ENCODE peak calls at places on chromosome 16, in four cellular contexts. D is stomach; K is CD8-positive, alpha-beta memory T cell; T is ascending aorta. G is an unnamed sample.

GRCh38 chr16:17125671-17126070 is 345.1 kb downstream of the XYLT1 start:
- DNase-seq in K (no peak), D (no peak), T (no peak), G (no peak)

GRCh38 chr16:29940656-29941055 is 14.6 kb upstream of the KCTD13 start:
- DNase-seq in K (no peak), T (no peak), D (no peak), G (no peak)

GRCh38 chr16:35207059-35207999 is 1747.9 kb downstream of the TP53TG3F start:
- DNase-seq in K (no peak), D (no peak), T (no peak), G (peak; percentile 95)

GRCh38 chr16:22265351-22265750 is 31.9 kb upstream of the POLR3E start:
- DNase-seq in K (no peak), D (no peak), T (no peak), G (peak; percentile 52)

GRCh38 chr16:6888536-6888935 is 444.1 kb upstream of the RBFOX1 start:
- DNase-seq in T (no peak), D (no peak), K (no peak), G (no peak)

GRCh38 chr16:53836142-53836541 is 132.2 kb downstream of the FTO start:
- DNase-seq in D (no peak), T (no peak), K (no peak), G (no peak)

GRCh38 chr16:49510676-49511305 is 137.2 kb downstream of the C16orf78 start:
- DNase-seq in D (no peak), K (no peak), T (no peak), G (no peak)

GRCh38 chr16:77290451-77291110 is 91.4 kb downstream of the SYCE1L start:
- DNase-seq in T (no peak), D (no peak), K (no peak), G (no peak)

GRCh38 chr16:21116148-21116693 is 34.4 kb downstream of the DNAH3 start:
- DNase-seq in D (no peak), K (no peak), T (no peak), G (no peak)

GRCh38 chr16:27867122-27868110 is 196.1 kb downstream of the GSG1L start:
- DNase-seq in T (no peak), D (peak; percentile 53), K (peak; percentile 6), G (peak; percentile 92)

GRCh38 chr16:81174644-81175324 is 63.7 kb upstream of the BCO1 start:
- DNase-seq in T (no peak), K (no peak), D (no peak), G (no peak)

GRCh38 chr16:31201511-31202401 is 804 bp downstream of the PYCARD start:
- DNase-seq in K (peak; percentile 28), D (peak; percentile 47), T (no peak), G (peak; percentile 50)

GRCh38 chr16:3348547-3349167 is 7.0 kb upstream of the OR2C1 start:
- DNase-seq in D (no peak), K (no peak), T (no peak), G (no peak)

GRCh38 chr16:47058295-47059086 is 85.0 kb upstream of the DNAJA2 start:
- DNase-seq in D (no peak), T (no peak), K (no peak), G (no peak)

GRCh38 chr16:89256651-89257254 is 39.2 kb downstream of the ZNF778 start:
- DNase-seq in K (peak; percentile 66), D (peak; percentile 73), T (no peak), G (peak; percentile 30)

GRCh38 chr16:53130193-53131049 is 75.6 kb downstream of the CHD9 start:
- DNase-seq in T (peak; percentile 88), D (peak; percentile 97), K (peak; percentile 95), G (peak; percentile 99)

GRCh38 chr16:19344224-19344801 is 58.8 kb downstream of the CLEC19A start:
- DNase-seq in D (no peak), K (no peak), T (no peak), G (no peak)

GRCh38 chr16:9846362-9847099 is 335.7 kb downstream of the GRIN2A start:
- DNase-seq in T (no peak), K (no peak), D (no peak), G (no peak)

GRCh38 chr16:86504315-86505184 is 5.8 kb upstream of the FOXF1 start:
- DNase-seq in K (no peak), D (no peak), T (no peak), G (no peak)

GRCh38 chr16:69073181-69073669 is 32.2 kb upstream of the HAS3 start:
- DNase-seq in K (no peak), D (no peak), T (no peak), G (no peak)

DNA sequence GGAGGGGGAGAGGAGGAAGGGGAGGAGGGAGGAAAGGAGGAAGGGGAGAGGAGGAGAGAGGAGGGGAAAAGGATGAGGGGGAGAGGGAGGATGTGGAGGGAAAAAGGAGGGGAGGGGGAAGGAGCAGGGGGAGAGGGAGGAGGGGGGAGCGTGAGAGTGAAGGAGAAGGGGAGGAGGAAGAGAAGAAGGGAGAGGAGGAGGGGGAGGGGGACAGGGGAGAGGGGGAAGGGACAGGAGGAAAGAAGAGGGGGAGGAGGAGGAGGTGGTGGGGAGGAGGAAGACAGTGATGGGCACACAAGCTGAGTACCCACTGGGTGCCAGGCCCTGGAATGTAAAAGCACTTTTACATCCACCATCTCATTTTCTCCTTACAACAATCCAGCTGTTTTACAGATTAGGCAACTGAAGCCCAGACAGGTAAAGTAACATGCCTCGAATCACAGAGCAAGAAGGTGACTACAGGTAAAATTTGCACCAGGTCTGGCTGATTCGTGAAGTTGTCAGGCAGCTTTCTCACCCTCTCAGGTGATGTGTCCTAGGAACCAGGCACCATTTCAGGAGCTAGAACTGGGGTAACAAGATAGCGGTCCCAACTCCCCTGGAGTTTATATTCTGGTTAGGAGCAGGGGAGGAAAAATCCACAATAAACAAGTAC is 10.0 kb upstream of the LITAF start:
- DNase-seq in D (no peak), K (no peak), T (no peak), G (no peak)
- H3K27ac ChIP-seq in D (peak overlapping the region; percentile 62), K (no peak overlapping the region), T (peak overlapping the region; percentile 65), G (no peak overlapping the region)

DNA sequence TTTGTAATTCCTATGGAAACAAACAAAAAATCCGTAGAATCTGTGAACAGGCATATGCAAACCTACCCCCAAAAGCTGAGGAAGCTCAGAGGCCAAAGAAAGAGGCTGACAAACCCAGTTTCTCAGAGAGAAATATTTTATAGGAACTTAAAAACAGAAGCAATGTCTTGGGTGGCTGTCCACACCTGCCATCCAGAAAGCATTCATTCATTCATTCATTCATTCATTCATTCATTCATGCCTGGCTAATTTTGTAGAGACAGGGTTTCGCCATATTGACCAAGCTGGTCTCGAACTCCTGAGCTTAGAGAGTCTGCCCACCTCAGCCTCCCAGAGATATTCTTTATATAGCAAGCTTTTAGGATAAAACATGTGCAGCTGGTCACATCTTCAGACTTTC is 154.3 kb downstream of the MRTFB start:
- DNase-seq in T (no peak), K (no peak), D (no peak), G (no peak)
- H3K27ac ChIP-seq in T (no peak overlapping the region), K (no peak overlapping the region), D (no peak overlapping the region), G (no peak overlapping the region)

GRCh38 chr16:14056970-14057369 is 14.1 kb upstream of the MRTFB start:
- DNase-seq in K (no peak), D (no peak), T (no peak), G (no peak)
- H3K27ac ChIP-seq in K (no peak overlapping the region), D (peak overlapping the region; percentile 25), T (peak overlapping the region; percentile 87), G (no peak overlapping the region)

GRCh38 chr16:55898592-55898991 is 23.4 kb upstream of the CES5A start:
- DNase-seq in T (no peak), D (no peak), K (no peak), G (no peak)

GRCh38 chr16:55899857-55900256 is 24.7 kb upstream of the CES5A start:
- DNase-seq in K (no peak), T (no peak), D (no peak), G (no peak)

GRCh38 chr16:55901756-55902155 is 26.6 kb upstream of the CES5A start:
- DNase-seq in K (no peak), D (no peak), T (no peak), G (no peak)

GRCh38 chr16:55905651-55906050 is 30.5 kb upstream of the CES5A start:
- DNase-seq in D (no peak), K (no peak), T (no peak), G (no peak)

DNA sequence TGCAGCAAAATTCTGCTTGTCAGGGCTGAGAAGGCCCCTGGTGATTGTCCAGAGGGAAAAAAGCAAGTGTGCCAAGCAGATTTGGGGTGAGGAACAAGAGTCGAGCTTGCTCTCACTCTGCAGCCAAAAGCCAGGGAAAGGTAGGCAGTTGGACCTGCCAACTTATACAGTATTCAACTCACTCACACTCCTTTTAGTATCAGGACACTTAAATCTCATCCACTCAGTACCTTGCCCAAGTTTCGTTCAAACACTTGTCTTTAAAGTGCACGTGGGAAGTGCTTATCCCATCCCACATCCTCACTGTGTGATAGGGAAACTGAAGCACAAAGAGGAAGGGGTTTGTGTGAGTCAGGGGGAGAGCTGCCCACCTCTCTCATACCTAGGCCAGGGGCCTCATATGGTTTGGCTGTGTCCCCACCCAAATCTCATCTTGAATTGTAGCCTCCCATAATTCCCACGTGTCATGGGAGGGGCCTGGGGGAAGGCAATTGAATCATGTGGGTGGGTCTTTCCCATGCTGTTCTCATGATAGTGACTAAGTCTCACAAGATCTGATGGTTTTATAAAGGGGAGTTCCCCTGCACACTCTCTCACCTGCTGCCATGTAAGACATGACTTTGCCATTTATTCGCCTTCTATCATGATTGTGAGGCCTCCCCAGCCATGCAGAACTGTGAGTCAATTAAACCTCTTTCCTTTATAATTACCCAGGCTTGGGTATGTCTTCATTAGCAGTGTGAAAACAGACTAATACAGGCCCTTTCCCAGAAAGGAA is 25.6 kb upstream of the CES5A start:
- DNase-seq in K (no peak), D (no peak), T (no peak), G (no peak)
- H3K27ac ChIP-seq in K (no peak overlapping the region), D (no peak overlapping the region), T (no peak overlapping the region), G (no peak overlapping the region)

GRCh38 chr16:67148656-67149275 is 2.0 kb downstream of the B3GNT9 start:
- DNase-seq in T (no peak), D (no peak), K (no peak), G (no peak)

GRCh38 chr16:67149276-67150057 is 1.3 kb downstream of the B3GNT9 start:
- DNase-seq in T (no peak), K (no peak), D (no peak), G (no peak)

GRCh38 chr16:67150833-67151396 is at the start of gene B3GNT9:
- DNase-seq in K (no peak), D (peak; percentile 67), T (no peak), G (peak; percentile 92)

GRCh38 chr16:67151431-67152097 is 766 bp upstream of the B3GNT9 start:
- DNase-seq in T (no peak), D (no peak), K (no peak), G (no peak)

GRCh38 chr16:67150058-67150832 is 553 bp downstream of the B3GNT9 start:
- DNase-seq in T (no peak), D (no peak), K (no peak), G (peak; percentile 97)
- H3K27ac ChIP-seq in T (peak overlapping the region; percentile 89), D (peak overlapping the region; percentile 91), K (no peak overlapping the region), G (peak overlapping the region; percentile 90)

GRCh38 chr16:74626741-74627416 is 20.0 kb upstream of the GLG1 start:
- DNase-seq in D (no peak), K (no peak), T (no peak), G (no peak)
- H3K27ac ChIP-seq in D (no peak overlapping the region), K (no peak overlapping the region), T (no peak overlapping the region), G (peak overlapping the region; percentile 80)

GRCh38 chr16:57798953-57799618 is 3.2 kb downstream of the KIFC3 start:
- DNase-seq in T (no peak), D (peak; percentile 43), K (no peak), G (peak; percentile 15)
- H3K27ac ChIP-seq in T (no peak overlapping the region), D (peak overlapping the region; percentile 89), K (no peak overlapping the region), G (no peak overlapping the region)

DNA sequence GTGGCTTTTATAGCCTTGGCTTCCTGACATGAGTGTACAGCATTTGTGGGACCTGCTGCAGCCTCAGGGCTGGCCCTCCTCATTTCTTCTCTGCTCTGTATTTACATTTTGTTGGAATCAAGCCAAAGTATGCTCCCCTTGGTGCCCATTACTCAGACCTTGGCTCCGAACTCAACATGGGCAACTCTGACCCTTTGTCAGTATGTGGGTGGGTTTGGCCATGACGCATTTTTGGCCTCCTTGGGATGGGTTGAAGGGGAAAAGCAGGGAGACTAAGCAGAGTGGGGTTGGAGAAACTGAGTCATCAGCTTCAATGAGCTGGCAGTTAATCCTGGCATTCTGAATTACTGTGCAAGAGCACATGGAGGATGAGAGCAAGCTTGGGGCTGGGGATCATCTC is 119.1 kb upstream of the EEF2KMT start:
- DNase-seq in K (no peak), D (no peak), T (no peak), G (no peak)
- H3K27ac ChIP-seq in K (no peak overlapping the region), D (no peak overlapping the region), T (no peak overlapping the region), G (no peak overlapping the region)